ENCODE peak calls at places on chromosomes 12 and 14, in six cellular contexts. Y is pancreas, Z is neuronal stem cell, M is sigmoid colon, E is IMR-90, O is lower lobe of right lung. U is an unnamed sample.
A peak's percentile ranks its signal among the peaks of the same experiment; 100 is the strongest.

GRCh38 chr12:85627584-85627983 is 208.6 kb downstream of the RASSF9 start:
- DNase-seq in Y (no peak), O (no peak), E (peak; percentile 92), Z (no peak), M (no peak), U (no peak)

GRCh38 chr12:12267801-12268200 is 957 bp upstream of the LRP6 start:
- DNase-seq in Y (no peak), E (no peak), M (no peak), O (no peak), Z (no peak), U (no peak)

GRCh38 chr12:54932691-54933090 is 51.9 kb downstream of the TESPA1 start:
- DNase-seq in O (no peak), Z (no peak), E (no peak), M (no peak), Y (no peak), U (no peak)

GRCh38 chr14:105470812-105471771 is 3.5 kb upstream of the CRIP2 start:
- DNase-seq in O (no peak), M (no peak), E (no peak), Y (no peak), Z (no peak), U (no peak)

GRCh38 chr14:76904100-76904739 is 78.0 kb downstream of the LRRC74A start:
- DNase-seq in Z (no peak), O (no peak), E (peak; percentile 98), M (peak; percentile 89), Y (no peak), U (peak; percentile 58)

GRCh38 chr12:132397152-132397933 is 68.0 kb upstream of the GALNT9 start:
- DNase-seq in Y (peak; percentile 29), Z (no peak), M (peak; percentile 33), E (no peak), O (peak; percentile 31), U (peak; percentile 3)

GRCh38 chr12:21666722-21667121 is 9.1 kb upstream of the LDHB start:
- DNase-seq in Y (no peak), E (no peak), M (no peak), O (no peak), Z (no peak), U (no peak)

GRCh38 chr12:125124320-125124966 is 59.2 kb downstream of the AACS start:
- DNase-seq in O (no peak), E (no peak), Z (no peak), Y (no peak), M (no peak), U (no peak)

GRCh38 chr14:53742226-53742607 is 214.4 kb downstream of the BMP4 start:
- DNase-seq in E (no peak), Z (peak; percentile 42), M (no peak), O (no peak), Y (no peak), U (no peak)

GRCh38 chr12:117972341-117972740 is 3.6 kb upstream of the KSR2 start:
- DNase-seq in Z (no peak), O (no peak), E (no peak), M (no peak), Y (no peak), U (no peak)

GRCh38 chr14:71745072-71745471 is 187.2 kb upstream of the RGS6 start:
- DNase-seq in O (no peak), Z (no peak), M (no peak), Y (no peak), E (no peak), U (no peak)

GRCh38 chr14:105150368-105151111 is 18.0 kb downstream of the JAG2 start:
- DNase-seq in E (no peak), Y (peak; percentile 80), Z (no peak), O (peak; percentile 43), M (no peak), U (no peak)

GRCh38 chr12:32586390-32586789 is 92.7 kb upstream of the DNM1L start:
- DNase-seq in E (peak; percentile 54), Z (no peak), O (no peak), M (no peak), Y (no peak), U (no peak)

GRCh38 chr12:127343941-127344340 is 923.0 kb upstream of the TMEM132C start:
- DNase-seq in M (no peak), Y (no peak), O (no peak), E (no peak), Z (no peak), U (no peak)

GRCh38 chr14:75702107-75702506 is 41.1 kb downstream of the TTLL5 start:
- DNase-seq in O (no peak), Y (no peak), M (no peak), E (no peak), Z (no peak), U (peak; percentile 32)

GRCh38 chr12:26339976-26340375 is 144.6 kb downstream of the SSPN start:
- DNase-seq in Z (no peak), Y (no peak), M (no peak), O (no peak), E (no peak), U (no peak)

GRCh38 chr12:51389302-51389999 is 1.8 kb downstream of the GALNT6 start:
- DNase-seq in E (peak; percentile 93), M (no peak), Y (no peak), Z (no peak), O (no peak), U (no peak)

GRCh38 chr14:31326111-31326510 is 94.2 kb downstream of the HEATR5A start:
- DNase-seq in Z (no peak), M (no peak), E (peak; percentile 39), O (no peak), Y (no peak), U (no peak)

GRCh38 chr14:104438166-104438887 is 141.2 kb upstream of the C14orf180 start:
- DNase-seq in Z (no peak), Y (peak; percentile 56), E (no peak), M (no peak), O (peak; percentile 37), U (peak; percentile 13)

GRCh38 chr14:104979758-104980591 is 1.8 kb upstream of the AHNAK2 start:
- DNase-seq in M (peak; percentile 86), E (peak; percentile 38), Y (peak; percentile 93), O (peak; percentile 74), Z (no peak), U (peak; percentile 93)

GRCh38 chr12:52214421-52214802 is 18.6 kb upstream of the KRT7 start:
- DNase-seq in E (no peak), Y (no peak), Z (no peak), O (peak; percentile 41), M (peak; percentile 56), U (no peak)

DNA sequence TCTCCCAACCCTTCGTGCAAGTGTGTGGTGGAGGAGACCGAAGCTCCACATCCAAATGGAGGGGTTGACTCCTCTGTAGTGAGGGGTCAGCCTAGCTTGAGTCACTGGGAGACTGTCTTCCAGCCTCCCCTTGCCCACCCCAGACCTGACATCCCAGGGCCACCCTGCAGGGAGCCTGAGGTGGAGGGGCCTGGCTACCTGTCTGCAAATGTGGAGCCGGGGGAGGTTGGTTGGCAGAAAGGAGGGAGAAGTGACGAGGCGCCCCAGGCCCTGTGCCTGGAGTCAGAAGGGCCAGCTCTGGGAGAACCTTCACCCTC is 37.5 kb downstream of the NFKBIA start:
- DNase-seq in O (no peak), Z (no peak), M (no peak), E (no peak), Y (no peak), U (no peak)
- H3K4me1 ChIP-seq in O (peaks cover 37% of the 10 kb centered on the region), Z (peaks cover 27% of the 10 kb centered on the region), M (no peaks in the 10 kb centered on the region), E (peaks cover 38% of the 10 kb centered on the region), Y (no peaks in the 10 kb centered on the region), U (peaks cover 24% of the 10 kb centered on the region)

GRCh38 chr14:94636744-94637412 is 24.7 kb downstream of the SERPINA3 start:
- DNase-seq in Z (no peak), Y (no peak), O (no peak), E (no peak), M (no peak), U (no peak)
- H3K4me1 ChIP-seq in Z (no peaks in the 10 kb centered on the region), Y (peaks cover 3% of the 10 kb centered on the region), O (no peaks in the 10 kb centered on the region), E (no peaks in the 10 kb centered on the region), M (no peaks in the 10 kb centered on the region), U (peaks cover 4% of the 10 kb centered on the region)

GRCh38 chr14:95484296-95484695 is 32.2 kb downstream of the SYNE3 start:
- DNase-seq in M (no peak), O (no peak), Y (no peak), E (no peak), Z (no peak), U (no peak)

GRCh38 chr14:95485222-95485819 is 31.1 kb downstream of the SYNE3 start:
- DNase-seq in E (no peak), O (no peak), Y (no peak), Z (no peak), M (no peak), U (no peak)

GRCh38 chr14:95481391-95482022 is 34.9 kb downstream of the SYNE3 start:
- DNase-seq in Y (no peak), E (no peak), O (no peak), M (no peak), Z (no peak), U (no peak)

GRCh38 chr14:95483843-95484165 is 32.6 kb downstream of the SYNE3 start:
- DNase-seq in M (no peak), Y (no peak), Z (no peak), O (no peak), E (no peak), U (no peak)

DNA sequence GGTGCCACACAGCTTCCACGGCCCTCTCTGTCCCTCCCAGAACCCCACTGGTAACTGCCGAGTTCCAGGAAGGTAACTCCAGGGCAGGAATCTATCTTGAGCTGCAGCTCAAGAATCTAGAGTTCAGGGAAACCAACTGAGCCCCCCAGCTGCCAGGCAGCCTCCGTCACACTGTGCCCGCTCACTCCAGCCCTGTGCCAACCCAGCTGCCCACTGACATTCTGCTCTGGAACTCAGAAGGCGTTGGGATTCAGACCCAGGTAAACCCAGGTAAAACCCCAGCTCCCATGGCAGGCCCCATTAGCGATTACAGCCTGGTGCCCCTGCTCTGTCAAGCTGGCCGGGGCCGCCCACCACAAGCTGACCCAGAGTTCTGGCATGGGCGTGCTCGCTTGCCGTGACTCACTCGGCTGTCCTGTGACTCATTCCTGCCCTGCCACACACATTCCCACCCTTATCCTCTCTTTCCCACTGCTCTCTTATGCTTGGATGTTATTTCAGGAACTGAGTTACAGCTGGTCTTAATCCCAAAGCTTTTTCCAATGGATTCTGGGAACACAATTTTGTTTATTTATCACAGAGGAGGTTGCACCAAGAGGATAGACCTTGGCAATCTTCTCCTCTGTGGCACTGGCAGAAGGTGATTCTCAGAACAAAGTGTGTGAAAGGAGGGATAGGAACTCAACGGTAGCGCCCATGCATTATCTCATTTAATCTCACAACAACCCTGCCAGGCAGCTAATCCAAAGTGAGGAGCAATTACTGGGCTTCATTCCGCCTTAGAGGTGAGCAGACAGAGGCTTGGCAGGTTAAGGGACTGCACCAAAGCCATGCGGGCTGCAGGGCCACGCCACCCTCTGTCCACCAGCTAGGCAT is 33.2 kb downstream of the SYNE3 start:
- DNase-seq in O (peak; percentile 64), Y (no peak), Z (no peak), M (peak; percentile 91), E (peak; percentile 97), U (peak; percentile 81)
- H3K4me1 ChIP-seq in O (peaks cover 39% of the 10 kb centered on the region), Y (peaks cover 5% of the 10 kb centered on the region), Z (peaks cover 28% of the 10 kb centered on the region), M (no peaks in the 10 kb centered on the region), E (peaks cover 27% of the 10 kb centered on the region), U (peaks cover 35% of the 10 kb centered on the region)

GRCh38 chr12:4241592-4241991 is 32.0 kb upstream of the CCND2 start:
- DNase-seq in M (no peak), Y (no peak), Z (no peak), O (no peak), E (no peak), U (no peak)

GRCh38 chr12:4245446-4245845 is 28.1 kb upstream of the CCND2 start:
- DNase-seq in M (no peak), Z (no peak), Y (no peak), E (no peak), O (no peak), U (no peak)

GRCh38 chr12:4242595-4242994 is 31.0 kb upstream of the CCND2 start:
- DNase-seq in Z (no peak), O (no peak), M (no peak), E (no peak), Y (no peak), U (no peak)

GRCh38 chr12:4244868-4245267 is 28.7 kb upstream of the CCND2 start:
- DNase-seq in Z (no peak), O (no peak), E (no peak), Y (no peak), M (no peak), U (no peak)

GRCh38 chr12:4243098-4243795 is 30.3 kb upstream of the CCND2 start:
- DNase-seq in O (no peak), M (no peak), Z (no peak), Y (no peak), E (no peak), U (no peak)
- H3K4me1 ChIP-seq in O (no peaks in the 10 kb centered on the region), M (no peaks in the 10 kb centered on the region), Z (peaks cover 11% of the 10 kb centered on the region), Y (no peaks in the 10 kb centered on the region), E (no peaks in the 10 kb centered on the region), U (no peaks in the 10 kb centered on the region)

U was measured in adrenal gland.